ENCODE peak calls at places on chromosomes 1 and 21, in four cellular contexts. A is mammary epithelial cell, M is neural progenitor cell, T is thoracic aorta. K is an unnamed sample.

GRCh38 chr1:20726107-20726911 is 6.2 kb downstream of the SH2D5 start:
- DNase-seq in A (no peak), M (no peak), T (no peak), K (peak)

GRCh38 chr21:46151989-46152938 is 3.1 kb downstream of the FTCD start:
- DNase-seq in A (no peak), M (no peak), T (no peak), K (peak)

GRCh38 chr1:200029035-200029623 is 1.6 kb downstream of the NR5A2 start:
- DNase-seq in A (peak), M (peak), T (no peak), K (peak)

GRCh38 chr1:184827600-184828368 is 73.1 kb upstream of the EDEM3 start:
- DNase-seq in A (peak), M (no peak), T (no peak), K (no peak)

GRCh38 chr1:21175670-21176581 is 771 bp downstream of the EIF4G3 start:
- DNase-seq in A (no peak), M (peak), T (no peak), K (peak)

GRCh38 chr1:145953861-145954260 is 4.0 kb downstream of the LIX1L start:
- DNase-seq in A (no peak), M (no peak), T (no peak), K (no peak)

GRCh38 chr21:31730687-31731111 is 1.2 kb downstream of the SCAF4 start:
- DNase-seq in A (peak), M (peak), T (no peak), K (no peak)

GRCh38 chr1:187445066-187445465 is 616.3 kb downstream of the PLA2G4A start:
- DNase-seq in A (no peak), M (no peak), T (no peak), K (no peak)

GRCh38 chr1:206703647-206704046 is 18.9 kb downstream of the MAPKAPK2 start:
- DNase-seq in A (no peak), M (no peak), T (no peak), K (no peak)

GRCh38 chr1:100390507-100390906 is 38.2 kb downstream of the CDC14A start:
- DNase-seq in A (no peak), M (no peak), T (no peak), K (no peak)

GRCh38 chr1:31010081-31010989 is 55.2 kb downstream of the PUM1 start:
- DNase-seq in A (peak), M (no peak), T (no peak), K (no peak)

GRCh38 chr1:90862782-90863181 is 145.7 kb upstream of the BARHL2 start:
- DNase-seq in A (no peak), M (no peak), T (no peak), K (no peak)

GRCh38 chr1:121595089-121595488 is 410.3 kb downstream of the SRGAP2C start:
- DNase-seq in A (no peak), M (no peak), T (no peak), K (no peak)

GRCh38 chr1:182742780-182743179 is 46.8 kb upstream of the NPL start:
- DNase-seq in A (no peak), M (no peak), T (no peak), K (no peak)

GRCh38 chr1:56954664-56955063 is 11.2 kb downstream of the C8B start:
- DNase-seq in A (no peak), M (no peak), T (no peak), K (no peak)

GRCh38 chr1:234912541-234913312 is 215.9 kb downstream of the TOMM20 start:
- DNase-seq in A (no peak), M (no peak), T (no peak), K (no peak)

GRCh38 chr1:14220811-14221210 is 377.7 kb upstream of the KAZN start:
- DNase-seq in A (no peak), M (no peak), T (no peak), K (no peak)

GRCh38 chr1:104923075-104923474 is 1173.4 kb downstream of the AMY1C start:
- DNase-seq in A (no peak), M (no peak), T (no peak), K (no peak)

GRCh38 chr1:16088996-16089395 is 15.5 kb upstream of the FAM131C start:
- DNase-seq in A (peak), M (no peak), T (no peak), K (no peak)

GRCh38 chr1:7454895-7455784 is 316.0 kb upstream of the VAMP3 start:
- DNase-seq in A (no peak), M (no peak), T (no peak), K (no peak)

GRCh38 chr1:216640100-216640499 is 83.1 kb downstream of the ESRRG start:
- DNase-seq in A (no peak), M (no peak), T (no peak), K (no peak)

GRCh38 chr1:216641669-216642460 is 81.4 kb downstream of the ESRRG start:
- DNase-seq in A (no peak), M (no peak), T (no peak), K (no peak)
- H3K4me3 ChIP-seq in A (no peak), M (no peak), T (no peak), K (no peak)

GRCh38 chr1:112397051-112397471 is 1.0 kb downstream of the CTTNBP2NL start:
- DNase-seq in A (no peak), M (no peak), T (no peak), K (no peak)

GRCh38 chr1:112394743-112395062 is 1.3 kb upstream of the CTTNBP2NL start:
- DNase-seq in A (no peak), M (no peak), T (no peak), K (no peak)

GRCh38 chr1:112396668-112397025 is 633 bp downstream of the CTTNBP2NL start:
- DNase-seq in A (no peak), M (peak), T (no peak), K (no peak)

GRCh38 chr1:112395261-112395831 is 668 bp upstream of the CTTNBP2NL start:
- DNase-seq in A (no peak), M (peak), T (no peak), K (no peak)

GRCh38 chr1:112395832-112396667 is at the start of gene CTTNBP2NL:
- DNase-seq in A (peak), M (peak), T (peak), K (peak)
- H3K4me3 ChIP-seq in A (peak), M (peak), T (peak), K (peak)

GRCh38 chr1:203349166-203349565 is 1.8 kb downstream of the FMOD start:
- DNase-seq in A (no peak), M (no peak), T (no peak), K (no peak)
- H3K4me3 ChIP-seq in A (no peak), M (no peak), T (peak), K (no peak)

DNA sequence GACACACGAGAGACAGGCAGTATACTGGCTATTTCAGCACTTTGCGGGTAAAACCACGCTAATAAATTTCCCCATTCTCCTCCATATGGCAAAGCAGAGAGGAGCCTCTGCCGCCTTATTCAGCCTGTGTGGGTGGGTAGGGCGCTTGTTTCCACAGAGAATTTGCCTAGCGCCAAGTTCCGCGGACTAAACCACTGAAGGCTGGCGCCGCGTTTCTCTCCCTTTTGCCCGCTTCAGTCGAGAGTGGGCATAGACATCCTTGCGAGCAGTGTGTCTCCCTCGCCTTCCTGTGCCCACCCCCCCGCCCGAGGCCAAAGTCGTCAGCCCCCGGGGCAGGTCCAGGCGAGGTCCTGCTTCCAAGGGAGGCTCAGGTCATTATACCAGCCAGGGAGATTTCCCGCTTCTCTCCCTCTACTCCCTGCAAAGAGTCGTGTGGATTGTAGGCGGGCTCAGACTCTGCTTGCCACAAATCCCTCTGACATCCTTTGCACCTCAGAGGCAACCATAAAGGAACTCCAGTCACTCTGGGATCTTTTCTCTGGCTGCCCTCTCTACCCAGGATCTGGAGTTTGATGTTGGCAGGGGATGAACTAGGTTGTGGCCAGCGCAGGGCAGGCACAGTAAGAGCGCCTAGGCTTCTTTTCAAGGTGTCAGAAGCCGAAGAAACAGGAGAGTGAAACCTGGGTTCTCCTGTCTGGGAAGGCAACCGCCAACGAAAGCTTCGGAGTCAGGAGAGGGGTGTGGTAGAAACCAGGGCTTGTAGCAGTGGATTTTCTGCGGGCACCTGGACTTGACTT is 8.8 kb downstream of the HLX start:
- DNase-seq in A (no peak), M (peak), T (no peak), K (no peak)
- H3K4me3 ChIP-seq in A (no peak), M (peak), T (peak), K (no peak)

GRCh38 chr1:6275826-6276764 is 15.2 kb upstream of the GPR153 start:
- DNase-seq in A (no peak), M (no peak), T (no peak), K (no peak)
- H3K4me3 ChIP-seq in A (no peak), M (no peak), T (peak), K (no peak)

GRCh38 chr1:2004867-2005266 is 1.3 kb upstream of the CFAP74 start:
- DNase-seq in A (no peak), M (no peak), T (no peak), K (no peak)

GRCh38 chr1:2000432-2000831 is 3.2 kb downstream of the CFAP74 start:
- DNase-seq in A (no peak), M (no peak), T (no peak), K (no peak)

GRCh38 chr1:2000850-2001249 is 2.7 kb downstream of the CFAP74 start:
- DNase-seq in A (no peak), M (no peak), T (no peak), K (no peak)

GRCh38 chr1:2001773-2002411 is 1.7 kb downstream of the CFAP74 start:
- DNase-seq in A (no peak), M (no peak), T (no peak), K (no peak)

DNA sequence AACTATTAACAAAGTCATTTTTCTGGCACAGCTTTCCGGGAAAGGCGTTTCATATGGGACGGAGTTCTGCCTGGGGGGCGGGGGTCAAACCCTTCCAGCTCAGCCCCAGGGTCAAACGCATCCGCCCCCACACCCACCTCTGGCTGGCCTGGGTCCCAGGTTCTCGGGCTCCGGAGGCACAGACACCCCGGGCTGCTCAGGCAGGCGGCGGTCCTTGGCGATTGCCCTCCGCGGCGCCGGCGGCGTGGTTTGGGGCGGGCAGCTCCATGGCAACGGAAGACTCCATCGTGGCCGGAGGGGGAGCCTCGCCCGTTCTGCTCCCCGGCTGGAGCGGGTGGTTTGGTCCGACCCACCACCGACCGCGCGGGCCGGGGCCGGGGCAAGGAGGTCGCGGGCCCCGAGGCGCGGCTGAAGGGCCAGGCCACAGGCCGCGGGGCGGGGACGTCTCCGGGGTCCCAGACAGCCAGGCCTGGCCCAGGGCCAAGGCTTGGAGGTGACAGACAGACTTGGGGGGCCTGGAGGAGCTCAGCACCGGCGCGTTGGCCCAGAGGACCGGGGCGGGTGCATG is at the start of gene CFAP74:
- DNase-seq in A (no peak), M (peak), T (no peak), K (no peak)
- H3K4me3 ChIP-seq in A (no peak), M (peak), T (no peak), K (no peak)

GRCh38 chr1:203512830-203513578 is 19.1 kb downstream of the OPTC start:
- DNase-seq in A (peak), M (no peak), T (peak), K (no peak)
- H3K4me3 ChIP-seq in A (no peak), M (no peak), T (peak), K (no peak)

GRCh38 chr1:181486098-181486420 is 2.7 kb downstream of the CACNA1E start:
- DNase-seq in A (no peak), M (no peak), T (no peak), K (no peak)
- H3K4me3 ChIP-seq in A (no peak), M (peak), T (no peak), K (no peak)